ENCODE peak calls at places on chromosomes 3 and 15, in six cellular contexts. U is CD8-positive, alpha-beta memory T cell; E is SJSA1; V is lower leg skin; I is K562; F is astrocyte of the spinal cord. W is an unnamed sample.

GRCh38 chr15:101442272-101442671 is 47.2 kb downstream of the PCSK6 start:
- DNase-seq in V (peak), I (no peak), F (no peak), U (no peak), E (no peak), W (no peak)

GRCh38 chr3:14991148-14991742 is 43.9 kb downstream of the NR2C2 start:
- DNase-seq in F (peak), I (no peak), V (no peak), E (no peak), U (no peak), W (no peak)

GRCh38 chr15:68497206-68497910 is 65.4 kb upstream of the ITGA11 start:
- DNase-seq in E (no peak), F (peak), U (no peak), V (no peak), I (no peak), W (no peak)

GRCh38 chr15:23035964-23036566 is 3.3 kb downstream of the TUBGCP5 start:
- DNase-seq in F (peak), U (peak), E (peak), V (peak), I (peak), W (no peak)

GRCh38 chr15:81060470-81060869 is 59.7 kb downstream of the TLNRD1 start:
- DNase-seq in F (no peak), I (no peak), E (no peak), V (no peak), U (no peak), W (no peak)

GRCh38 chr3:65685621-65686020 is 353.1 kb downstream of the MAGI1 start:
- DNase-seq in V (no peak), I (no peak), E (no peak), F (peak), U (no peak), W (no peak)

GRCh38 chr15:29095746-29096145 is 173.9 kb downstream of the NSMCE3 start:
- DNase-seq in V (no peak), U (no peak), I (no peak), E (no peak), F (no peak), W (no peak)

GRCh38 chr3:3615533-3615932 is 183.7 kb upstream of the LRRN1 start:
- DNase-seq in F (no peak), V (no peak), U (no peak), E (no peak), I (no peak), W (no peak)

GRCh38 chr3:94360982-94361381 is 298.1 kb downstream of the NSUN3 start:
- DNase-seq in E (no peak), U (no peak), F (peak), I (no peak), V (peak), W (no peak)

GRCh38 chr15:79314811-79315210 is 3.9 kb downstream of the TMED3 start:
- DNase-seq in I (no peak), V (peak), F (no peak), U (no peak), E (no peak), W (no peak)

GRCh38 chr3:32432711-32433530 is 41.3 kb downstream of the CMTM7 start:
- DNase-seq in V (peak), U (peak), F (no peak), E (no peak), I (no peak), W (peak)

GRCh38 chr3:1346386-1346785 is 253.6 kb downstream of the CNTN6 start:
- DNase-seq in I (no peak), E (no peak), F (no peak), U (no peak), V (no peak), W (no peak)

GRCh38 chr3:71703796-71704195 is 21.4 kb downstream of the EIF4E3 start:
- DNase-seq in E (no peak), V (no peak), U (no peak), I (no peak), F (no peak), W (no peak)

GRCh38 chr15:32956006-32956405 is 238.2 kb downstream of the GREM1 start:
- DNase-seq in I (peak), V (no peak), F (peak), E (peak), U (no peak), W (no peak)

GRCh38 chr15:57537072-57537471 is 54.6 kb upstream of the MYZAP start:
- DNase-seq in U (no peak), E (peak), I (no peak), F (peak), V (no peak), W (peak)

GRCh38 chr3:127172670-127173515 is 20.0 kb upstream of the PRR23E start:
- DNase-seq in V (peak), E (peak), I (no peak), U (no peak), F (peak), W (no peak)

GRCh38 chr3:147410518-147411234 is 1.5 kb downstream of the ZIC1 start:
- DNase-seq in V (peak), U (no peak), E (peak), I (no peak), F (peak), W (no peak)
- H3K4me3 ChIP-seq in V (peak), U (peak), E (peak), I (no peak), F (peak), W (peak)

GRCh38 chr3:60743631-60744164 is 507.6 kb downstream of the FHIT start:
- DNase-seq in E (peak), V (no peak), U (no peak), F (peak), I (no peak), W (no peak)

GRCh38 chr3:60742606-60743145 is 508.6 kb downstream of the FHIT start:
- DNase-seq in E (peak), V (no peak), U (no peak), F (peak), I (peak), W (no peak)

GRCh38 chr3:60746690-60747416 is 504.4 kb downstream of the FHIT start:
- DNase-seq in F (peak), I (no peak), V (no peak), E (no peak), U (no peak), W (no peak)

GRCh38 chr3:60746043-60746638 is 505.1 kb downstream of the FHIT start:
- DNase-seq in F (no peak), U (no peak), I (no peak), E (no peak), V (no peak), W (no peak)
- H3K4me3 ChIP-seq in F (no peak), U (no peak), I (no peak), E (no peak), V (no peak), W (no peak)

GRCh38 chr3:34955684-34956083 is 683.6 kb upstream of the ARPP21 start:
- DNase-seq in V (no peak), E (no peak), I (no peak), U (no peak), F (no peak), W (no peak)
- H3K4me3 ChIP-seq in V (no peak), E (no peak), I (no peak), U (no peak), F (no peak), W (no peak)

GRCh38 chr3:186362988-186363387 is 954 bp upstream of the DGKG start:
- DNase-seq in I (no peak), E (no peak), U (no peak), F (no peak), V (no peak), W (no peak)

GRCh38 chr3:186361246-186361611 is 805 bp downstream of the DGKG start:
- DNase-seq in F (no peak), U (no peak), I (no peak), E (no peak), V (no peak), W (no peak)

GRCh38 chr3:186362409-186362757 is 349 bp upstream of the DGKG start:
- DNase-seq in V (no peak), I (no peak), E (no peak), U (no peak), F (no peak), W (no peak)

GRCh38 chr3:186360779-186361178 is 1.3 kb downstream of the DGKG start:
- DNase-seq in E (no peak), U (no peak), F (no peak), I (no peak), V (no peak), W (no peak)

DNA sequence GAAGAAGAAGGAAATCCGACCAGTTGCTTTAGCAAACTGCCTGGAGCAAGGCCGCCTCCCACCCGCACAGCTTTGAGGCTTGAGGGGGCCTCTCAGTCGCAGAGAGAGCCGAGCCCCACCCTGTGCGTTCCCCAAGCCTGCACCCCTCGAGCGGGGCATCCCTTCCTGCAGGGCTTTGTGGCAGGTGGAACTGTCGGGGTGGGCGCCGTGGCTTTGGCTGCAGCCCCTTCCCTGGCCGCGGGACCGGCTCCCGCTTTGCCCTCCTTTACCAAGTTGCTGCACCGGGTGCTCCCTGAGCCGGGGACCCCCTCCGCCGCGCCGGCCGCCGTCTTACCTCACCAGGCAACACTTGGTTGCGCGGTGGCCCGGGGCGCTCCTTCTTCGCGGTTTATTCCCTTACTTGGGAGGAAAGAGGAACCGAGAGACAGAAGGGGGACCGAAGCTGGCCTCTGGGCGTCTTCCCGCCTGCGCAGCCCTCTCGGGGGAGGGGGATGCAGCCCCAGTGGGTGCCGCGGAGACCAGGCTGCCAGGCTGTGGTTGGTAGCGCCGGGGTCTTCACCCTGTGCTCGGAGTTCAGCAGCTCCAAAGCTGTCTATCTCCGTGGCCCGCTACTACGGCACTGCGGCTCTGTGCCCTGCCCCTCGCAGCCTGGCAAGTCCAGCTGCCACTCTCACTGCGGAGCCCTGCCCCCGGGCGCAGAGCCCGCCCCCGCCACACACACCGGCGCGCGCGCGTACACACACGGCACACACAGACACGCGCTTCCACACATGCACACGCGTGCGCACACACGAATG is at the start of gene DGKG:
- DNase-seq in F (no peak), I (no peak), U (no peak), E (no peak), V (no peak), W (peak)
- H3K4me3 ChIP-seq in F (peak), I (no peak), U (no peak), E (no peak), V (peak), W (peak)

GRCh38 chr3:29334652-29335189 is 53.9 kb downstream of the RBMS3 start:
- DNase-seq in I (no peak), U (no peak), F (no peak), E (no peak), V (no peak), W (no peak)
- H3K4me3 ChIP-seq in I (no peak), U (no peak), F (no peak), E (no peak), V (no peak), W (peak)

W was measured in gastrocnemius medialis.